ENCODE peak calls at places on chromosomes 12 and 14, in ten cellular contexts. U is body of pancreas; G is progenitor cell of endocrine pancreas; M is mucosa of gallbladder; L is C1 segment of cervical spinal cord; Z is left ventricle myocardium inferior; X is substantia nigra; R is activated T-helper 1 cell treated with anti-CD3 and anti-CD28 coated beads, Interleukin-12 subunit alpha, Interleukin-12 subunit beta, Interleukin-2, Interleukin-4 antibody, amounts not matched to agents 30 ng/mL and 10 ng/mL and 1 ng/mL, durations not matched to agents 14 hours and 24 hours and 36 hours; J is ecto neural progenitor cell; N is AG09309. C is an unnamed sample.

GRCh38 chr14:54724772-54725325 is 157.9 kb downstream of the SAMD4A start:
- DNase-seq in U (no peak), G (no peak), M (no peak), L (no peak), Z (no peak), X (no peak), R (no peak), J (no peak), N (no peak), C (no peak)

GRCh38 chr14:104563191-104563741 is 16.3 kb upstream of the C14orf180 start:
- DNase-seq in U (no peak), G (no peak), M (no peak), L (no peak), Z (no peak), X (no peak), R (no peak), J (no peak), N (no peak), C (no peak)

GRCh38 chr12:2244013-2244861 is 191.4 kb downstream of the CACNA1C start:
- DNase-seq in U (no peak), G (peak), M (peak), L (no peak), Z (no peak), X (no peak), R (no peak), J (no peak), N (peak), C (no peak)

GRCh38 chr12:116398193-116398592 is 120.7 kb upstream of the MED13L start:
- DNase-seq in U (no peak), G (no peak), M (no peak), L (no peak), Z (no peak), X (no peak), R (no peak), J (no peak), N (no peak), C (no peak)

GRCh38 chr12:27245039-27245438 is 953 bp downstream of the STK38L start:
- DNase-seq in U (no peak), G (no peak), M (no peak), L (no peak), Z (no peak), X (no peak), R (no peak), J (no peak), N (no peak), C (no peak)

GRCh38 chr12:131511803-131512564 is 198.9 kb upstream of the SFSWAP start:
- DNase-seq in U (no peak), G (no peak), M (no peak), L (no peak), Z (no peak), X (no peak), R (no peak), J (no peak), N (no peak), C (no peak)

GRCh38 chr14:55908071-55908470 is 210.1 kb upstream of the PELI2 start:
- DNase-seq in U (no peak), G (no peak), M (no peak), L (no peak), Z (no peak), X (no peak), R (no peak), J (no peak), N (no peak), C (no peak)

GRCh38 chr14:101230161-101230850 is 326.8 kb upstream of the RTL1 start:
- DNase-seq in U (no peak), G (no peak), M (no peak), L (no peak), Z (no peak), X (no peak), R (no peak), J (peak), N (no peak), C (no peak)

GRCh38 chr12:115049617-115050016 is 365.6 kb upstream of the TBX3 start:
- DNase-seq in U (no peak), G (no peak), M (no peak), L (no peak), Z (no peak), X (no peak), R (no peak), J (no peak), N (no peak), C (no peak)

GRCh38 chr14:53757732-53758131 is 198.9 kb downstream of the BMP4 start:
- DNase-seq in U (no peak), G (no peak), M (no peak), L (no peak), Z (no peak), X (no peak), R (no peak), J (no peak), N (no peak), C (no peak)

GRCh38 chr12:52867636-52868035 is 18.8 kb upstream of the KRT78 start:
- DNase-seq in U (peak), G (no peak), M (peak), L (no peak), Z (peak), X (no peak), R (no peak), J (no peak), N (no peak), C (peak)

GRCh38 chr14:36383674-36384421 is 63.4 kb upstream of the MBIP start:
- DNase-seq in U (no peak), G (no peak), M (peak), L (peak), Z (peak), X (peak), R (no peak), J (no peak), N (no peak), C (peak)

GRCh38 chr12:97639702-97640101 is 177.1 kb downstream of the RMST start:
- DNase-seq in U (no peak), G (no peak), M (no peak), L (no peak), Z (no peak), X (no peak), R (no peak), J (no peak), N (no peak), C (no peak)

GRCh38 chr12:27822076-27822712 is 42.2 kb upstream of the MANSC4 start:
- DNase-seq in U (no peak), G (no peak), M (no peak), L (no peak), Z (no peak), X (no peak), R (peak), J (no peak), N (peak), C (no peak)

GRCh38 chr12:3293446-3294161 is 197.4 kb upstream of the PRMT8 start:
- DNase-seq in U (no peak), G (no peak), M (no peak), L (no peak), Z (no peak), X (no peak), R (no peak), J (no peak), N (no peak), C (no peak)

GRCh38 chr12:71426648-71427047 is 12.9 kb upstream of the LGR5 start:
- DNase-seq in U (no peak), G (no peak), M (no peak), L (no peak), Z (no peak), X (no peak), R (no peak), J (no peak), N (peak), C (no peak)

GRCh38 chr14:68937790-68938514 is 41.1 kb downstream of the ACTN1 start:
- DNase-seq in U (peak), G (no peak), M (peak), L (no peak), Z (peak), X (no peak), R (no peak), J (no peak), N (no peak), C (peak)

GRCh38 chr12:110689002-110689600 is at the start of gene HVCN1:
- DNase-seq in U (peak), G (peak), M (peak), L (peak), Z (peak), X (peak), R (peak), J (peak), N (no peak), C (peak)

GRCh38 chr12:31629756-31630732 is 29.4 kb upstream of the ETFBKMT start:
- DNase-seq in U (peak), G (no peak), M (no peak), L (no peak), Z (peak), X (no peak), R (no peak), J (no peak), N (no peak), C (peak)

GRCh38 chr12:69566603-69567002 is 18.7 kb upstream of the CCT2 start:
- DNase-seq in U (no peak), G (no peak), M (no peak), L (no peak), Z (no peak), X (no peak), R (no peak), J (no peak), N (no peak), C (no peak)

GRCh38 chr14:72690324-72690723 is 203.6 kb downstream of the DPF3 start:
- DNase-seq in U (no peak), G (no peak), M (no peak), L (no peak), Z (no peak), X (no peak), R (no peak), J (no peak), N (no peak), C (no peak)